ENCODE peak calls at places on chromosomes 6 and 20, in four cellular contexts. C is NB4, G is prostate gland, B is right lobe of liver. I is an unnamed sample.

GRCh38 chr20:13648872-13649271 is 10.1 kb upstream of the TASP1 start:
- DNase-seq in C (no peak), G (no peak), B (no peak), I (no peak)

GRCh38 chr6:111754423-111754822 is 118.8 kb downstream of the FYN start:
- DNase-seq in C (no peak), G (no peak), B (no peak), I (no peak)

GRCh38 chr20:20614391-20614790 is 98.1 kb downstream of the RALGAPA2 start:
- DNase-seq in C (no peak), G (no peak), B (no peak), I (no peak)

GRCh38 chr6:170437719-170438401 is 115.2 kb downstream of the PSMB1 start:
- DNase-seq in C (no peak), G (no peak), B (no peak), I (no peak)

GRCh38 chr20:39795401-39796272 is 833.5 kb downstream of the DHX35 start:
- DNase-seq in C (no peak), G (no peak), B (no peak), I (no peak)

GRCh38 chr6:109441069-109441816 is 719 bp downstream of the SMPD2 start:
- DNase-seq in C (peak; percentile 76), G (peak; percentile 41), B (peak; percentile 67), I (peak; percentile 51)

GRCh38 chr20:34439168-34439567 is 76.1 kb downstream of the ITCH start:
- DNase-seq in C (peak; percentile 16), G (no peak), B (no peak), I (no peak)

GRCh38 chr6:127328043-127328442 is 15.4 kb downstream of the ECHDC1 start:
- DNase-seq in C (no peak), G (no peak), B (no peak), I (no peak)

GRCh38 chr20:49318430-49319203 is 40.8 kb upstream of the ZNFX1 start:
- DNase-seq in C (no peak), G (no peak), B (no peak), I (no peak)

GRCh38 chr6:139448094-139448649 is 73.7 kb upstream of the CITED2 start:
- DNase-seq in C (no peak), G (no peak), B (no peak), I (no peak)

GRCh38 chr6:166623318-166623717 is 3.7 kb downstream of the RPS6KA2 start:
- DNase-seq in C (no peak), G (no peak), B (no peak), I (no peak)

GRCh38 chr20:59153355-59153681 is 10.3 kb upstream of the ZNF831 start:
- DNase-seq in C (no peak), G (peak; percentile 80), B (peak; percentile 85), I (no peak)

GRCh38 chr6:3405679-3406078 is 51.2 kb downstream of the SLC22A23 start:
- DNase-seq in C (no peak), G (no peak), B (no peak), I (no peak)

GRCh38 chr20:23407770-23408467 is 13.4 kb downstream of the NAPB start:
- DNase-seq in C (no peak), G (no peak), B (no peak), I (no peak)

GRCh38 chr6:138691595-138692057 is 81.9 kb upstream of the CCDC28A start:
- DNase-seq in C (peak; percentile 10), G (peak; percentile 32), B (no peak), I (peak; percentile 35)

GRCh38 chr6:144316866-144317204 is 31.7 kb downstream of the UTRN start:
- DNase-seq in C (no peak), G (no peak), B (no peak), I (no peak)

GRCh38 chr6:15476631-15477380 is 186.0 kb downstream of the DTNBP1 start:
- DNase-seq in C (no peak), G (no peak), B (no peak), I (no peak)

GRCh38 chr6:25499851-25500250 is 152.2 kb upstream of the SCGN start:
- DNase-seq in C (no peak), G (no peak), B (no peak), I (no peak)

GRCh38 chr6:100881707-100882040 is 545 bp upstream of the ASCC3 start:
- DNase-seq in C (peak; percentile 22), G (no peak), B (no peak), I (no peak)

GRCh38 chr6:12275084-12275483 is 15.1 kb upstream of the EDN1 start:
- DNase-seq in C (peak; percentile 83), G (no peak), B (no peak), I (no peak)

GRCh38 chr6:31083742-31084354 is 28.5 kb downstream of the C6orf15 start:
- DNase-seq in C (peak; percentile 79), G (no peak), B (no peak), I (peak; percentile 40)

GRCh38 chr20:11814276-11814675 is 103.4 kb upstream of the BTBD3 start:
- DNase-seq in C (no peak), G (no peak), B (no peak), I (no peak)

GRCh38 chr20:16283978-16284377 is 289.3 kb downstream of the KIF16B start:
- DNase-seq in C (no peak), G (no peak), B (no peak), I (no peak)

GRCh38 chr20:16286601-16287000 is 286.6 kb downstream of the KIF16B start:
- DNase-seq in C (no peak), G (no peak), B (no peak), I (no peak)

GRCh38 chr20:16283307-16283706 is 289.9 kb downstream of the KIF16B start:
- DNase-seq in C (no peak), G (no peak), B (no peak), I (no peak)

GRCh38 chr20:16287776-16288175 is 285.5 kb downstream of the KIF16B start:
- DNase-seq in C (no peak), G (no peak), B (no peak), I (no peak)

GRCh38 chr20:16284385-16285100 is 288.7 kb downstream of the KIF16B start:
- DNase-seq in C (no peak), G (no peak), B (no peak), I (no peak)
- H3K4me3 ChIP-seq in C (no peak overlapping the region), G (no peak overlapping the region), B (no peak overlapping the region), I (no peak overlapping the region)

GRCh38 chr20:41139227-41140093 is 2.1 kb downstream of the PLCG1 start:
- DNase-seq in C (no peak), G (no peak), B (no peak), I (no peak)

GRCh38 chr20:41138527-41139226 is 1.3 kb downstream of the PLCG1 start:
- DNase-seq in C (no peak), G (no peak), B (no peak), I (no peak)

GRCh38 chr20:41141153-41141815 is 3.9 kb downstream of the PLCG1 start:
- DNase-seq in C (no peak), G (no peak), B (no peak), I (no peak)

GRCh38 chr20:41142241-41142640 is 4.9 kb downstream of the PLCG1 start:
- DNase-seq in C (no peak), G (no peak), B (no peak), I (no peak)

GRCh38 chr20:41140226-41141133 is 3.1 kb downstream of the PLCG1 start:
- DNase-seq in C (no peak), G (no peak), B (no peak), I (no peak)
- H3K4me3 ChIP-seq in C (no peak overlapping the region), G (no peak overlapping the region), B (no peak overlapping the region), I (no peak overlapping the region)

GRCh38 chr6:37134622-37135191 is 35.2 kb upstream of the PIM1 start:
- DNase-seq in C (no peak), G (no peak), B (no peak), I (peak; percentile 67)
- H3K4me3 ChIP-seq in C (no peak overlapping the region), G (no peak overlapping the region), B (no peak overlapping the region), I (no peak overlapping the region)

GRCh38 chr6:45730232-45730631 is 285.4 kb downstream of the CLIC5 start:
- DNase-seq in C (no peak), G (no peak), B (no peak), I (no peak)
- H3K4me3 ChIP-seq in C (no peak overlapping the region), G (no peak overlapping the region), B (no peak overlapping the region), I (no peak overlapping the region)

GRCh38 chr6:11270030-11271027 is 37.9 kb upstream of the NEDD9 start:
- DNase-seq in C (no peak), G (no peak), B (no peak), I (no peak)
- H3K4me3 ChIP-seq in C (no peak overlapping the region), G (no peak overlapping the region), B (no peak overlapping the region), I (no peak overlapping the region)

GRCh38 chr6:136721467-136721866 is 70.8 kb downstream of the MAP3K5 start:
- DNase-seq in C (no peak), G (no peak), B (no peak), I (no peak)

GRCh38 chr6:136720045-136720760 is 72.1 kb downstream of the MAP3K5 start:
- DNase-seq in C (peak; percentile 26), G (no peak), B (no peak), I (no peak)

GRCh38 chr6:136718486-136718885 is 73.8 kb downstream of the MAP3K5 start:
- DNase-seq in C (no peak), G (no peak), B (no peak), I (no peak)

GRCh38 chr6:136719280-136720044 is 72.8 kb downstream of the MAP3K5 start:
- DNase-seq in C (no peak), G (no peak), B (no peak), I (no peak)

GRCh38 chr6:136717297-136717990 is 74.8 kb downstream of the MAP3K5 start:
- DNase-seq in C (no peak), G (no peak), B (no peak), I (no peak)
- H3K4me3 ChIP-seq in C (no peak overlapping the region), G (no peak overlapping the region), B (no peak overlapping the region), I (no peak overlapping the region)

I was measured in stomach.